ENCODE peak calls at places on chromosomes 4 and X, in six cellular contexts. One of them, this sample, is unnamed.
A peak's percentile ranks its signal among the peaks of the same experiment; 100 is the strongest.

GRCh38 chrX:6021316-6022091 is 207.2 kb downstream of the NLGN4X start:
- DNase-seq in lower leg skin: no peak
- DNase-seq in endodermal cell: peak; percentile 84
- DNase-seq in GM23338: peak; percentile 69
- DNase-seq in lower lobe of right lung: no peak
- DNase-seq in WERI-Rb-1: peak; percentile 53
- DNase-seq in this sample: peak; percentile 67

GRCh38 chr4:37922323-37922722 is 31.4 kb downstream of the TBC1D1 start:
- DNase-seq in WERI-Rb-1: no peak
- DNase-seq in GM23338: no peak
- DNase-seq in lower leg skin: no peak
- DNase-seq in endodermal cell: no peak
- DNase-seq in lower lobe of right lung: no peak
- DNase-seq in this sample: no peak

GRCh38 chrX:46873746-46874145 is 36.9 kb downstream of the RP2 start:
- DNase-seq in lower leg skin: no peak
- DNase-seq in GM23338: peak; percentile 18
- DNase-seq in WERI-Rb-1: no peak
- DNase-seq in endodermal cell: no peak
- DNase-seq in lower lobe of right lung: no peak
- DNase-seq in this sample: no peak

GRCh38 chr4:114481856-114482255 is 116.8 kb upstream of the UGT8 start:
- DNase-seq in lower leg skin: no peak
- DNase-seq in endodermal cell: no peak
- DNase-seq in lower lobe of right lung: no peak
- DNase-seq in GM23338: no peak
- DNase-seq in WERI-Rb-1: no peak
- DNase-seq in this sample: no peak

GRCh38 chrX:106874075-106874474 is 29.1 kb downstream of the RIPPLY1 start:
- DNase-seq in lower leg skin: no peak
- DNase-seq in endodermal cell: no peak
- DNase-seq in WERI-Rb-1: no peak
- DNase-seq in lower lobe of right lung: no peak
- DNase-seq in GM23338: peak; percentile 38
- DNase-seq in this sample: no peak

GRCh38 chrX:113539599-113540356 is 699.1 kb upstream of the AMOT start:
- DNase-seq in lower leg skin: no peak
- DNase-seq in GM23338: peak; percentile 35
- DNase-seq in endodermal cell: no peak
- DNase-seq in WERI-Rb-1: no peak
- DNase-seq in lower lobe of right lung: no peak
- DNase-seq in this sample: no peak

GRCh38 chrX:42680651-42681050 is 97.3 kb downstream of the PPP1R2C start:
- DNase-seq in lower leg skin: no peak
- DNase-seq in GM23338: peak; percentile 39
- DNase-seq in WERI-Rb-1: no peak
- DNase-seq in lower lobe of right lung: no peak
- DNase-seq in endodermal cell: peak; percentile 63
- DNase-seq in this sample: no peak

GRCh38 chr4:32133141-32133540 is 1413.0 kb downstream of the PCDH7 start:
- DNase-seq in WERI-Rb-1: no peak
- DNase-seq in endodermal cell: no peak
- DNase-seq in lower lobe of right lung: no peak
- DNase-seq in lower leg skin: no peak
- DNase-seq in GM23338: no peak
- DNase-seq in this sample: no peak

GRCh38 chr4:151739118-151739517 is 21.7 kb downstream of the GATB start:
- DNase-seq in endodermal cell: no peak
- DNase-seq in GM23338: no peak
- DNase-seq in lower leg skin: no peak
- DNase-seq in lower lobe of right lung: no peak
- DNase-seq in WERI-Rb-1: no peak
- DNase-seq in this sample: no peak

GRCh38 chr4:40380647-40381046 is 45.5 kb downstream of the CHRNA9 start:
- DNase-seq in lower lobe of right lung: no peak
- DNase-seq in lower leg skin: no peak
- DNase-seq in WERI-Rb-1: no peak
- DNase-seq in endodermal cell: no peak
- DNase-seq in GM23338: no peak
- DNase-seq in this sample: no peak

GRCh38 chr4:18322111-18322510 is 300.6 kb upstream of the LCORL start:
- DNase-seq in GM23338: no peak
- DNase-seq in lower leg skin: no peak
- DNase-seq in lower lobe of right lung: no peak
- DNase-seq in endodermal cell: no peak
- DNase-seq in WERI-Rb-1: peak; percentile 14
- DNase-seq in this sample: no peak

GRCh38 chrX:149540133-149540620 is 635 bp upstream of the EOLA1 start:
- DNase-seq in endodermal cell: peak; percentile 95
- DNase-seq in GM23338: peak; percentile 86
- DNase-seq in lower leg skin: peak; percentile 97
- DNase-seq in WERI-Rb-1: peak; percentile 90
- DNase-seq in lower lobe of right lung: peak; percentile 95
- DNase-seq in this sample: peak; percentile 90

GRCh38 chr4:78250500-78250899 is 193.4 kb downstream of the FRAS1 start:
- DNase-seq in WERI-Rb-1: no peak
- DNase-seq in lower lobe of right lung: no peak
- DNase-seq in endodermal cell: no peak
- DNase-seq in GM23338: no peak
- DNase-seq in lower leg skin: no peak
- DNase-seq in this sample: no peak

GRCh38 chr4:31467781-31468180 is 747.6 kb downstream of the PCDH7 start:
- DNase-seq in WERI-Rb-1: no peak
- DNase-seq in lower leg skin: no peak
- DNase-seq in lower lobe of right lung: no peak
- DNase-seq in endodermal cell: no peak
- DNase-seq in GM23338: no peak
- DNase-seq in this sample: no peak

GRCh38 chr4:67104145-67104544 is 441.2 kb downstream of the CENPC start:
- DNase-seq in WERI-Rb-1: peak; percentile 22
- DNase-seq in endodermal cell: no peak
- DNase-seq in lower leg skin: no peak
- DNase-seq in GM23338: no peak
- DNase-seq in lower lobe of right lung: no peak
- DNase-seq in this sample: no peak

GRCh38 chr4:96429657-96430056 is 589.8 kb downstream of the PDHA2 start:
- DNase-seq in lower lobe of right lung: no peak
- DNase-seq in endodermal cell: no peak
- DNase-seq in WERI-Rb-1: no peak
- DNase-seq in lower leg skin: no peak
- DNase-seq in GM23338: no peak
- DNase-seq in this sample: no peak

GRCh38 chr4:176549161-176549865 is 229.5 kb downstream of the SPCS3 start:
- DNase-seq in endodermal cell: no peak
- DNase-seq in lower lobe of right lung: no peak
- DNase-seq in GM23338: no peak
- DNase-seq in lower leg skin: no peak
- DNase-seq in WERI-Rb-1: peak; percentile 51
- DNase-seq in this sample: no peak

GRCh38 chr4:11497972-11498371 is 69.3 kb upstream of the HS3ST1 start:
- DNase-seq in lower lobe of right lung: no peak
- DNase-seq in GM23338: peak; percentile 8
- DNase-seq in lower leg skin: no peak
- DNase-seq in endodermal cell: no peak
- DNase-seq in WERI-Rb-1: no peak
- DNase-seq in this sample: no peak

GRCh38 chr4:128823025-128823661 is 13.6 kb downstream of the JADE1 start:
- DNase-seq in WERI-Rb-1: no peak
- DNase-seq in lower lobe of right lung: no peak
- DNase-seq in endodermal cell: no peak
- DNase-seq in lower leg skin: no peak
- DNase-seq in GM23338: no peak
- DNase-seq in this sample: no peak

GRCh38 chr4:54318904-54319303 is 89.8 kb downstream of the PDGFRA start:
- DNase-seq in WERI-Rb-1: no peak
- DNase-seq in endodermal cell: peak; percentile 68
- DNase-seq in GM23338: peak; percentile 84
- DNase-seq in lower leg skin: no peak
- DNase-seq in lower lobe of right lung: no peak
- DNase-seq in this sample: peak; percentile 36

GRCh38 chr4:182093431-182093831 is 149.8 kb upstream of the TENM3 start:
- DNase-seq in endodermal cell: no peak
- DNase-seq in lower lobe of right lung: no peak
- DNase-seq in lower leg skin: no peak
- DNase-seq in WERI-Rb-1: no peak
- DNase-seq in GM23338: no peak
- DNase-seq in this sample: no peak

GRCh38 chr4:15238720-15239119 is 189.1 kb upstream of the C1QTNF7 start:
- DNase-seq in lower lobe of right lung: no peak
- DNase-seq in GM23338: peak; percentile 74
- DNase-seq in WERI-Rb-1: peak; percentile 58
- DNase-seq in endodermal cell: peak; percentile 80
- DNase-seq in lower leg skin: no peak
- DNase-seq in this sample: peak; percentile 39

GRCh38 chr4:101238706-101239105 is 108.6 kb downstream of the PPP3CA start:
- DNase-seq in endodermal cell: no peak
- DNase-seq in lower lobe of right lung: no peak
- DNase-seq in WERI-Rb-1: no peak
- DNase-seq in lower leg skin: no peak
- DNase-seq in GM23338: no peak
- DNase-seq in this sample: no peak

GRCh38 chr4:86498560-86499166 is 95.5 kb upstream of the PTPN13 start:
- DNase-seq in lower lobe of right lung: no peak
- DNase-seq in endodermal cell: no peak
- DNase-seq in GM23338: peak; percentile 86
- DNase-seq in lower leg skin: no peak
- DNase-seq in WERI-Rb-1: peak; percentile 30
- DNase-seq in this sample: peak; percentile 22

DNA sequence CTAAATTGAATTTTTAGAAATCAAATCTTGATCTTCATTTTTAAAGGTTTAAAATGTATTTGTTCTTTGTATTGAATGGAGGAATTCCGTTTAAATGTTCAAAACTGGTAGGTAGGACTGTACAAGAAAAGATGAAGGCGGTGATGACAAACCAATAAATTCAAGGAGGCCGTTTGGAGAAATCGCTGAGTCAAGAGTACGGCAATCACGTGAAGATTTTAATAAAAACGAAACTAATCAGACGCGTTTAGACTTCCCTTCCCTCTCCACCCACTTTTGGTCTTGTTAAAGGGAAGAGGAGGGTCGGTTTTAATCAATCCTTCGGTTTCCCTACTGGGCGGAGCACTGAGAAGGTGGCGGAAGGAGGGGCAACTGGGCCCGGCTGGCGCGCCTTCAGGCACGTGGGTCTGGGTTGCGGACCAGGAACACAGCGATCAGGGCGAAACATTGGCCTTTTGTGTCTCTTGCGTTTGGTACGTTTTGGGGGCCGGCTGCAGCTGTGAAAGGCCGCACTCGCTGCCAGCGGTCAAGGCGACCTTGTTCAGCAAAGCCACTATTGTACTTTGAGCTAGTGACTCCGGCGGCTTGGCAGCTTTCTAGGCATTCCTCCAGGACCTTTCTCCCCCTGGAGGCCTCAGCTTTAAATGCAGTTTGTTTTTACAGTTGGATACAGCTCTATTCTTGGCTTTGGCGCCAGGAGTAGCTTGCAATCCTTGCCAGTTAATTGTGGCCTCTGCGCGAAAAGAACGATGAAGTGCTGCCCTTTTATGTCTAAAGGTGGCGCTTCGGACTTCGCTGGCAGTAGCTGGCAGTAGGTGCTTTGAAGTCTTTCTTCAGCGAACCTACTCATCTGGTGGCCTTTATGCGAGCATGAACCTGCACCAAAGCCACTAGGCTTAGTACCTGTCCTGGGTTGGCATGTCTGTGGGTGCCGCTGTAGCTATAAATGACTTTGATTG is 16.7 kb upstream of the LAMP2 start:
- DNase-seq in endodermal cell: peak; percentile 87
- DNase-seq in lower leg skin: peak; percentile 90
- DNase-seq in WERI-Rb-1: peak; percentile 75
- DNase-seq in lower lobe of right lung: peak; percentile 69
- DNase-seq in GM23338: peak; percentile 86
- DNase-seq in this sample: peak; percentile 38
- TF ChIP-seq CTCF in endodermal cell: peak; percentile 70
- TF ChIP-seq CTCF in lower leg skin: no peak
- TF ChIP-seq CTCF in WERI-Rb-1: peak; percentile 51
- TF ChIP-seq CTCF in lower lobe of right lung: peak; percentile 46
- TF ChIP-seq CTCF in GM23338: peak; percentile 50
- TF ChIP-seq CTCF in this sample: peak; percentile 39

GRCh38 chr4:55547461-55547770 is 707 bp upstream of the CLOCK start:
- DNase-seq in WERI-Rb-1: peak; percentile 66
- DNase-seq in GM23338: peak; percentile 72
- DNase-seq in lower leg skin: no peak
- DNase-seq in lower lobe of right lung: no peak
- DNase-seq in endodermal cell: no peak
- DNase-seq in this sample: peak; percentile 73

GRCh38 chr4:55545133-55545532 is 1.6 kb downstream of the CLOCK start:
- DNase-seq in lower leg skin: no peak
- DNase-seq in WERI-Rb-1: no peak
- DNase-seq in endodermal cell: no peak
- DNase-seq in GM23338: peak; percentile 46
- DNase-seq in lower lobe of right lung: no peak
- DNase-seq in this sample: no peak

GRCh38 chr4:55545681-55546632 is 752 bp downstream of the CLOCK start:
- DNase-seq in lower leg skin: peak; percentile 94
- DNase-seq in endodermal cell: peak; percentile 83
- DNase-seq in lower lobe of right lung: peak; percentile 88
- DNase-seq in WERI-Rb-1: peak; percentile 64
- DNase-seq in GM23338: peak; percentile 78
- DNase-seq in this sample: peak; percentile 78

GRCh38 chr4:55546633-55547460 is at the start of gene CLOCK:
- DNase-seq in WERI-Rb-1: peak; percentile 91
- DNase-seq in GM23338: peak; percentile 91
- DNase-seq in lower leg skin: peak; percentile 96
- DNase-seq in endodermal cell: peak; percentile 95
- DNase-seq in lower lobe of right lung: peak; percentile 92
- DNase-seq in this sample: peak; percentile 92

GRCh38 chr4:55543858-55544257 is 2.9 kb downstream of the CLOCK start:
- DNase-seq in lower lobe of right lung: no peak
- DNase-seq in endodermal cell: no peak
- DNase-seq in lower leg skin: no peak
- DNase-seq in WERI-Rb-1: no peak
- DNase-seq in GM23338: no peak
- DNase-seq in this sample: no peak
- TF ChIP-seq CTCF in lower lobe of right lung: no peak
- TF ChIP-seq CTCF in endodermal cell: peak; percentile 59
- TF ChIP-seq CTCF in lower leg skin: no peak
- TF ChIP-seq CTCF in WERI-Rb-1: no peak
- TF ChIP-seq CTCF in GM23338: peak; percentile 38
- TF ChIP-seq CTCF in this sample: peak; percentile 13

GRCh38 chrX:23901805-23902204 is 5.9 kb downstream of the APOO start:
- DNase-seq in lower leg skin: no peak
- DNase-seq in WERI-Rb-1: peak; percentile 36
- DNase-seq in endodermal cell: peak; percentile 73
- DNase-seq in lower lobe of right lung: no peak
- DNase-seq in GM23338: peak; percentile 63
- DNase-seq in this sample: peak; percentile 21
- TF ChIP-seq CTCF in lower leg skin: no peak
- TF ChIP-seq CTCF in WERI-Rb-1: peak; percentile 55
- TF ChIP-seq CTCF in endodermal cell: no peak
- TF ChIP-seq CTCF in lower lobe of right lung: peak; percentile 53
- TF ChIP-seq CTCF in GM23338: peak; percentile 16
- TF ChIP-seq CTCF in this sample: no peak

DNA sequence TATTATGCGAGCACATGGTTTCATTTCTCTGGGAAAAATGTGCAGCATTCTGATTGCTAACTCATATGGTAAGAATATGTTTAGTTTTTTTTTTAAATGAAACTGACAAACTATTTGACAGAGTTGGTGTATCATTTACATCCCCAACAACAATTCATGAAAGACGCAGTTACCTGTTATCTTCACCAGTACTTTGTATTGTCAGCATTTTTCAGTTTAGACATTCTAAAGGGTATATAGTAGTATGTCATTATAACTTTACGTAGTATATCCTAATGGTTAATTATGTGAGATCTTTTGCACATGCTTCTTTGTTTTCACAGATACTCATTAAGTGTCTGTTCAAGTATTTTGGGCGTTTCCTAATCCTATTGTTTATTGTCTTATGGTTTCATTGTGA is 891.1 kb upstream of the AGA start:
- DNase-seq in GM23338: no peak
- DNase-seq in lower lobe of right lung: no peak
- DNase-seq in WERI-Rb-1: no peak
- DNase-seq in endodermal cell: no peak
- DNase-seq in lower leg skin: no peak
- DNase-seq in this sample: no peak
- TF ChIP-seq CTCF in GM23338: no peak
- TF ChIP-seq CTCF in lower lobe of right lung: no peak
- TF ChIP-seq CTCF in WERI-Rb-1: no peak
- TF ChIP-seq CTCF in endodermal cell: no peak
- TF ChIP-seq CTCF in lower leg skin: no peak
- TF ChIP-seq CTCF in this sample: no peak